ENCODE peak calls at places on chromosomes 13 and 19, in eight cellular contexts. N, M, W, Y, K, D, S and E are unnamed samples.

GRCh38 chr19:8361921-8362793 is 1.8 kb upstream of the ANGPTL4 start:
- DNase-seq in Y (no peak), K (peak; percentile 93), M (peak; percentile 98), N (peak; percentile 98), D (peak; percentile 98), W (no peak), S (peak; percentile 95), E (peak; percentile 86)

GRCh38 chr13:111184685-111185401 is 69.7 kb downstream of the ARHGEF7 start:
- DNase-seq in M (no peak), Y (no peak), D (no peak), K (peak; percentile 36), W (no peak), S (no peak), N (no peak), E (no peak)

GRCh38 chr13:75417006-75417384 is 65.0 kb downstream of the TBC1D4 start:
- DNase-seq in W (no peak), N (no peak), Y (peak; percentile 4), M (no peak), K (no peak), D (no peak), S (no peak), E (no peak)

GRCh38 chr13:113734099-113734825 is 24.8 kb upstream of the TMEM255B start:
- DNase-seq in D (no peak), N (no peak), M (no peak), Y (no peak), S (no peak), K (no peak), W (no peak), E (no peak)

GRCh38 chr13:33180009-33180804 is 105.3 kb downstream of the STARD13 start:
- DNase-seq in D (no peak), S (no peak), K (no peak), M (no peak), W (no peak), Y (no peak), N (no peak), E (no peak)

GRCh38 chr13:25881946-25882574 is 169.8 kb downstream of the SHISA2 start:
- DNase-seq in D (no peak), W (no peak), S (no peak), M (no peak), K (no peak), Y (no peak), N (no peak), E (no peak)

GRCh38 chr19:39696418-39696817 is 7.9 kb upstream of the LGALS14 start:
- DNase-seq in Y (no peak), K (no peak), S (no peak), D (no peak), W (no peak), M (no peak), N (no peak), E (no peak)

GRCh38 chr13:53821632-53822031 is 793.0 kb downstream of the OLFM4 start:
- DNase-seq in Y (no peak), S (no peak), W (no peak), N (no peak), D (no peak), M (no peak), K (no peak), E (peak; percentile 16)

GRCh38 chr13:47708386-47708785 is 292.7 kb downstream of the SUCLA2 start:
- DNase-seq in Y (no peak), M (no peak), K (no peak), D (no peak), S (no peak), W (no peak), N (no peak), E (no peak)

GRCh38 chr13:102317593-102317992 is 84.3 kb downstream of the FGF14 start:
- DNase-seq in N (no peak), S (peak; percentile 97), M (peak; percentile 26), Y (no peak), D (peak; percentile 35), W (no peak), K (peak; percentile 47), E (peak; percentile 30)

GRCh38 chr13:51976423-51976822 is 34.8 kb downstream of the ATP7B start:
- DNase-seq in W (no peak), Y (no peak), N (no peak), D (no peak), M (no peak), K (no peak), S (no peak), E (no peak)

GRCh38 chr19:15288146-15288963 is 44.0 kb downstream of the BRD4 start:
- DNase-seq in N (no peak), S (no peak), K (no peak), W (no peak), M (peak; percentile 41), Y (no peak), D (no peak), E (peak; percentile 75)

GRCh38 chr19:35260694-35261304 is 8.0 kb upstream of the USF2 start:
- DNase-seq in S (peak; percentile 58), W (no peak), Y (no peak), N (no peak), M (peak; percentile 17), K (no peak), D (peak; percentile 12), E (no peak)

GRCh38 chr13:36806102-36806501 is 12.9 kb upstream of the RFXAP start:
- DNase-seq in N (no peak), D (no peak), S (no peak), Y (no peak), M (no peak), K (no peak), W (no peak), E (no peak)

GRCh38 chr13:36807616-36808015 is 11.4 kb upstream of the RFXAP start:
- DNase-seq in K (no peak), M (no peak), Y (no peak), D (no peak), N (no peak), S (no peak), W (no peak), E (no peak)

GRCh38 chr13:36801035-36801434 is 18.0 kb upstream of the RFXAP start:
- DNase-seq in Y (no peak), S (no peak), N (no peak), D (no peak), W (no peak), M (no peak), K (no peak), E (no peak)

GRCh38 chr13:36804588-36804987 is 14.4 kb upstream of the RFXAP start:
- DNase-seq in K (no peak), N (no peak), S (no peak), D (no peak), W (no peak), M (no peak), Y (no peak), E (no peak)
- TF ChIP-seq POLR2AphosphoS5 in K (no peak), N (no peak), S (no peak), D (no peak), W (no peak), M (no peak), Y (no peak), E (no peak)

GRCh38 chr13:37966266-37966665 is 96.7 kb upstream of the TRPC4 start:
- DNase-seq in K (no peak), D (no peak), N (no peak), W (no peak), S (no peak), Y (no peak), M (no peak), E (no peak)

GRCh38 chr13:37959284-37959683 is 89.7 kb upstream of the TRPC4 start:
- DNase-seq in D (no peak), N (no peak), K (no peak), S (no peak), W (peak; percentile 65), M (no peak), Y (no peak), E (no peak)

GRCh38 chr13:37956536-37956935 is 87.0 kb upstream of the TRPC4 start:
- DNase-seq in D (no peak), W (no peak), N (no peak), M (no peak), S (no peak), K (no peak), Y (no peak), E (no peak)

GRCh38 chr13:37960427-37960826 is 90.9 kb upstream of the TRPC4 start:
- DNase-seq in Y (no peak), M (no peak), W (no peak), D (no peak), N (no peak), S (no peak), K (no peak), E (no peak)
- TF ChIP-seq CTCF in Y (no peak), M (no peak), W (peak; percentile 25), D (no peak), N (no peak), S (no peak), K (no peak), E (no peak)

GRCh38 chr13:48908381-48909087 is 67.2 kb upstream of the FNDC3A start:
- DNase-seq in N (no peak), D (no peak), Y (no peak), K (no peak), S (no peak), M (no peak), W (no peak), E (no peak)
- TF ChIP-seq POLR2AphosphoS5 in N (no peak), D (no peak), Y (no peak), K (no peak), S (peak; percentile 16), M (no peak), W (no peak), E (no peak)

GRCh38 chr19:4815426-4816387 is 15.8 kb downstream of the TICAM1 start:
- DNase-seq in S (no peak), N (peak; percentile 96), M (peak; percentile 88), Y (peak; percentile 94), D (peak; percentile 91), K (peak; percentile 91), W (peak; percentile 99), E (no peak)

GRCh38 chr19:4816388-4817165 is 14.9 kb downstream of the TICAM1 start:
- DNase-seq in S (no peak), D (no peak), W (peak; percentile 13), Y (no peak), M (no peak), N (no peak), K (no peak), E (peak; percentile 79)

GRCh38 chr19:4814625-4815425 is 16.7 kb downstream of the TICAM1 start:
- DNase-seq in M (no peak), W (no peak), N (no peak), K (no peak), S (no peak), D (no peak), Y (no peak), E (no peak)

GRCh38 chr19:4807188-4807587 is 15.7 kb downstream of the FEM1A start:
- DNase-seq in N (no peak), M (no peak), K (peak; percentile 34), Y (peak; percentile 79), S (no peak), D (no peak), W (no peak), E (peak; percentile 66)

DNA sequence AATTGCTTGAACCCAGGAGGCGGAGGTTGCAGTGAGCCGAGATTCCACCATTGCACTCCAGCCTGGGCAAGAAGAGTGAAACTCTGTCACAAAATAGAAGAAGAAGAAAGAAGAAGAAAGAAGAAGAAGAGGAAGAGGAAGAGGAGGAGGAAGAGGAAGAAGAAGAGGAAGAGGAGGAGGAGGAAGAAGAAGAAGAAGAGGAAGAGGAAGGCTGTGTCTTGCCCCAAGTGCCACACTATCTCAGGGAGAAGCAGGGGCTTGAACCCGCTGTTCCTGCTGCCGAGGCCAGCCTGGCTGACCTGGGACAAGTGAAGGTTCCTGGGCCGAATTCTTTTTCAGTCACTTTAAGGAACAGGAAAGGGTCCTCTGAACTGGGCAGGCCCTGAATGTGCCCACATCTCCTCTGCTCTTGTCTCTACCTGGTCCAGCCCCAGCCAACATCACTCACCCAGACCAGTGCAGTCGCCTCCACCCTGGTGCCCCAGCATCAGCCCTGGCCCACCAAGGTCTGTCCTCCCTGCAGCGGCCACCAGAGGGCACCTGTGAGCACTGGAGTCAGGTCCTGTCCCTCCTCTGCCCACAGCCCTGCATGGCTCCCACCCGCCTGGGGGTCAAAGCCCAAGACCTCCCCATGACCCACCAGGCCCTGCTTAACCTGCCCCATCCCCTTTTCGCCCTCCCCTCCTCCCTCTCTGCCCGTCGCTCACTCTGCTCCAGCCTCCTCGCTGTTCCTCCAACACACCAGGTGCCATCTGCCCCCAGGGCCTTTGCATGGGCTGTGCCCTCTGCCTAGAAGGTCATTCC is 20.0 kb downstream of the TICAM1 start:
- DNase-seq in D (peak; percentile 65), Y (peak; percentile 62), W (peak; percentile 75), S (no peak), K (peak; percentile 90), M (peak; percentile 92), N (no peak), E (peak; percentile 93)
- TF ChIP-seq CTCF in D (peak; percentile 85), Y (peak; percentile 90), W (peak; percentile 92), S (peak; percentile 86), K (peak; percentile 91), M (peak; percentile 90), N (peak; percentile 83), E (peak; percentile 90)